ENCODE peak calls at places on chromosomes 7 and 10, in five cellular contexts. T is cardiac fibroblast, B is AG04450, P is fibroblast of mammary gland, M is fibroblast of lung. Z is an unnamed sample.

GRCh38 chr10:131436467-131436866 is 124.9 kb upstream of the TCERG1L start:
- DNase-seq in T (no peak), B (no peak), P (no peak), M (no peak), Z (no peak)

GRCh38 chr7:44735403-44736165 is 13.1 kb upstream of the ZMIZ2 start:
- DNase-seq in T (peak), B (peak), P (peak), M (peak), Z (peak)

GRCh38 chr7:38411404-38411803 is 138.0 kb upstream of the TARP start:
- DNase-seq in T (peak), B (no peak), P (peak), M (peak), Z (no peak)

GRCh38 chr10:102777696-102778530 is 34.2 kb downstream of the WBP1L start:
- DNase-seq in T (no peak), B (no peak), P (peak), M (no peak), Z (no peak)

GRCh38 chr10:11763501-11763861 is 21.3 kb downstream of the ECHDC3 start:
- DNase-seq in T (no peak), B (no peak), P (no peak), M (no peak), Z (no peak)

GRCh38 chr7:70477051-70478010 is 654.6 kb upstream of the GALNT17 start:
- DNase-seq in T (peak), B (no peak), P (peak), M (peak), Z (no peak)

GRCh38 chr10:99682752-99683151 is 23.4 kb downstream of the ENTPD7 start:
- DNase-seq in T (peak), B (no peak), P (no peak), M (peak), Z (no peak)

GRCh38 chr10:88117869-88118632 is 254.6 kb downstream of the PTEN start:
- DNase-seq in T (no peak), B (no peak), P (no peak), M (no peak), Z (no peak)

GRCh38 chr10:46539596-46540411 is 16.7 kb downstream of the GPRIN2 start:
- DNase-seq in T (peak), B (peak), P (no peak), M (peak), Z (no peak)

GRCh38 chr7:25351761-25352160 is 123.5 kb upstream of the NPVF start:
- DNase-seq in T (no peak), B (no peak), P (no peak), M (no peak), Z (no peak)

GRCh38 chr10:131865223-131865917 is 35.4 kb upstream of the PPP2R2D start:
- DNase-seq in T (no peak), B (no peak), P (no peak), M (no peak), Z (no peak)

GRCh38 chr10:63094405-63094804 is 38.7 kb upstream of the NRBF2 start:
- DNase-seq in T (no peak), B (no peak), P (peak), M (no peak), Z (no peak)

DNA sequence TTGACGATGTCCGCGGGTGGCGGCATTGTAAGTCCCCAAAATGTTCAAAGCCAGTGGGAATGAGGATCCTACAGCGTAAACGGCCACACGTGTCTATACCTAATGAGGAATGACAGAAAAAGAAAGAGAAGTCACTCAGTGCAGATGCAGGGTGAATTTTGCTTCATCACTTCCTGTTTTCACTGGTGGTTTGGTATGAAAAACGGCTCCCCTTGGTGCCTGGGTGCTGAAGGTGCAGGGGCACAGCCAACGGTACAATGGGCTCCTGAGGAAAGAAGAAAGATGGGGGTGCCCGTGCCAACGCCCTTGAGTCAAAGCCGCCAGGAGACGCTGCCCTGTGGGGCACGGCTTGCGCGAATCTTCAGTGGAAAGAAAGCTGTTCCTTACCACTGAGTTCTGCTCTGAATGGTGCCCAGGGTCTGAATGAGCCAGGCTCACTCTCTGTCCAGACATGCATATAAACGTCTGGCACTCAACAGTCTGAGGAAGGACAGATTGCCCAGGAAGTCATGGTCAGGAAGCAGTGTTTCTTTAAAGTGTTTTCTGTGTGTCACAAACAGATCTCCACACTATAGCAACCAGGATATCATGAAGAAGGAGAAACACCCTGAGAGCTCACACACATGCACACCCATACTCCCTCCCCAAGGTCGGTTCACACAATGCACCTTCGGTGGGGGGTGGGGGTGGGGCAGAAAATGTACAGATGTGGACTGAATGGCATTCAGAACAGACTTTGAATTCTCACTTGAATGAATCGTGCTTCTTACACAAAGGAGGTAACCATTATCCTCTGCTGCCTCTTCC is 105.8 kb downstream of the ELMO1 start:
- DNase-seq in T (no peak), B (no peak), P (no peak), M (no peak), Z (no peak)
- H3K4me3 ChIP-seq in T (no peak), B (no peak), P (no peak), M (no peak), Z (no peak)

DNA sequence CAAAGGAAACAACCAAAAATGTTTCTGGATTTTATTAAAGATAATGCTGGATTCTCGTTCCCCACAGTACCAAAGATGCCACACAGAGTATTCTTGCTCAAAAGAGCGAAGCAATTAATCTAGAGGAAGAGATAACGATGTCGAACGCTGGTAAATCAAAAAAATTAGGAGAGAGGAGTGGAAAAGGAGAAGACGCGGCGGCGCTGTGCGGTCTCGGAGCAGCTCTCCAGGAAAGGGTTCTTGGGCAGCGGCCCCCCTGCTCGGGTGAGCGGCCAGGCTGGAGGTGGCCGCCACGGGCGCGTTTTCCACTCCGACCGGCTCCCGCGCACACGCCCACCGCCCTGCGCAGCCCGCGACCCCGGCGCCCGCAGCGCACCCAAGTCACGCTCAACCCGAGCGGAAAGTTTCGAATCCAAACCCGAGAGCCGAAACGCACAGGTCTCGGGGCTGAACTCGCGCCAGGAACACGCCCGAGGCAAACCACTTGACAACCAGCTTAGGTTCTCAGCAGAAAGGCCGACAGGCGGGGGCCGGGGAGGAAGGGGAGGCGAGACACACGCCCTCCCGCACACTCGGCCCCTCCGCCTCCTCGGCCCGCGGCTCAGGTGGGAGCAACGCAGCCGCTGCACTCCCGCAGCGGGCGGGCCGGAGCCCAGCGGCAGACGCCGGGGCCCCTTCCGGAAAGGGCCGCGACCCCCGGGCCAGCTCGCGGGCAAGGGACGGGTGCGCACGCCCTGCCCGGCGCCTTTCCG is 924 bp downstream of the SRPK2 start:
- DNase-seq in T (peak), B (no peak), P (peak), M (peak), Z (no peak)
- TF ChIP-seq CTCF in T (no peak), B (no peak), P (no peak), M (no peak), Z (no peak)

DNA sequence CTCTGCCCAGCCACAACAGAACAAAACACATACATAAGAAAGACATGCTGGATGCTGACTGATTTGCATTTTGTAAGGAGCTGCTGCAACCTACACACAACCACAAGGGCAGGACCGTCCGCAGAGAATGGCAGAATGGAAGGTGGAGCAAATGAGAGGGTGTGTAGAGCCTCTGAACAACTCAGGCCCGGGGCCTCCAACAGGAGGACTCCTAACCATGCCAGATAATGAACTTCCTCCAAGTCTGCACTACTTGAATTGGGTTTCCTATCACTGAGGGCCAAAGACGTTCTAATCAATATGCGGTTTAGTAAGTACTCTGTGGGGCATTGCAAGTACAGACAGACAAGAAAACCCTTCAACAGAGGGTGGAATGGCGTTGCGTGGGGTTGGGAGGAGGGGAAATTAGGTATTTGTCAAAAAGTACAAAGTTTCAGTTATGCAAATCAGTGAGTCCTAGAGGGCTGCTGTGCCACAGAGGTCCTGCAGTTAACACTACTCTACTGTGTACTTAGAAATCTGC is 14.6 kb downstream of the VOPP1 start:
- DNase-seq in T (no peak), B (no peak), P (no peak), M (peak), Z (no peak)
- H3K4me3 ChIP-seq in T (no peak), B (no peak), P (no peak), M (no peak), Z (no peak)

DNA sequence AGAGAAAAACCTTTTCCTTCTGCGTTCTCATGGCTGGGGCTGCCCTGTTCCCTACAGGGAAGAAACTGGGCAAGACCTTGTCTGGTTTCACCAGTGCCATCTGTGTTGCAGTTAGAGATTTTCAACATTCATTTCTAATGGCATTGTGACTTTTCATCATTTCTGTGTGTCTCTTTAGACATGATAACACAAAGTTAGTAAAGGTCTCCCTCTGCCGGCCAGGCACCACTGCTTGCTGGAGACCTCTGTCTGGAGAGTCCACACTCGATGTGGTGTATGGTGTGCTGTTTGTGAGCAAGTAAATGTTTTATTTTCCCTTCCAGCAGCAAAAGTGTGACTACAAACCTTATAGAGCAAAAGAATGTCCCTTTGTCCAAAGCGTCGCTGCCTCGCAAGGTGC is 213.5 kb downstream of the PAXIP1 start:
- DNase-seq in T (no peak), B (no peak), P (no peak), M (no peak), Z (no peak)
- TF ChIP-seq CTCF in T (no peak), B (no peak), P (no peak), M (no peak), Z (no peak)

DNA sequence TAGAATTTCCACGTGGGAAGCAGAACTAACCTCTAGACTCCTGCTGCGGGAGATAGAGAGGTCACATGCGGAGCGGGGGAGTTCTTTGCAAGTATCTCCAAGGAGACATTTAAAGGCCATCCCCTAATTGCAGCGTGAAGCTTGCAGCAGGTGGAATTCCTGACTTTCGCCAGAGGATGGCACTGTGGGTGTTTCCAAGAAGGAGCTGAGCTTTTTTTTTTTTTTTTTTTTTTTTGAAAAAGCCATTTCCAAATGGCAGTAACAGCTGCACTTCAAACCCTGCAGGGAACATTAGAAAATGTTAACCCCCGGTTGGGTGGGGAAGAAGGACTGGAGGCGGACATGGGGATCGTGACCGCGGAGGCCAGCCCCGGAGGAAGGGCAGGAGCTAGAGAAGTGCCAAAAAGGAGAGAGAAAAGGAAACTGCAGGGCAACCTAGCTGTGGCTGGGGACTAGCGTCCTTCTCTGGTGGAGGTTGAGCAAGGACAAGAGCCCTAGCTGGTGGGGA is 487.7 kb downstream of the TYW1 start:
- DNase-seq in T (peak), B (peak), P (peak), M (peak), Z (peak)
- H3K4me3 ChIP-seq in T (no peak), B (no peak), P (no peak), M (no peak), Z (no peak)

GRCh38 chr10:113138937-113139585 is 189.0 kb downstream of the TCF7L2 start:
- DNase-seq in T (no peak), B (no peak), P (no peak), M (no peak), Z (no peak)

GRCh38 chr10:113140612-113141011 is 190.6 kb downstream of the TCF7L2 start:
- DNase-seq in T (no peak), B (no peak), P (no peak), M (no peak), Z (no peak)

GRCh38 chr10:113135025-113135424 is 185.0 kb downstream of the TCF7L2 start:
- DNase-seq in T (no peak), B (no peak), P (no peak), M (no peak), Z (no peak)

GRCh38 chr10:113142601-113143000 is 192.6 kb downstream of the TCF7L2 start:
- DNase-seq in T (no peak), B (no peak), P (no peak), M (no peak), Z (no peak)

GRCh38 chr10:113139695-113140094 is 189.6 kb downstream of the TCF7L2 start:
- DNase-seq in T (peak), B (no peak), P (peak), M (peak), Z (no peak)
- TF ChIP-seq CTCF in T (peak), B (peak), P (peak), M (peak), Z (peak)

DNA sequence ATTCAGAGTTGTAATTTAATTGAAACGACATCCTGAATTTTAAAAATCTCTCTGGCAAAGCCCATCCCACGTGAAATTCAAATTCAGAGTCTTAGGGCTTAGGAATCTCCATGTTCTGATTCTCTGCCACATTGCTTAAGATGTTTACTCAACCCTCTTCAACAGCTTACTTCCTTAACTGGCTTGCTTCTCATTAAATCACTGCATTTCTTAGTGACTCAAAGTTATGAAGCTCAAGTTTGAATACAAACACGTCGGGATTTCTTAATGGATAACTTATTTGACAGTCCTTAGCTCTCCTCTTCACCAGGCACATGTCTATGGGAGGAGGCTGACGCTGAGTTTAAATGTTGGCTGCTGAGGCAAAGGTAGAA is 300.1 kb upstream of the PITRM1 start:
- DNase-seq in T (peak), B (no peak), P (peak), M (peak), Z (no peak)
- H3K4me3 ChIP-seq in T (no peak), B (no peak), P (no peak), M (no peak), Z (no peak)

DNA sequence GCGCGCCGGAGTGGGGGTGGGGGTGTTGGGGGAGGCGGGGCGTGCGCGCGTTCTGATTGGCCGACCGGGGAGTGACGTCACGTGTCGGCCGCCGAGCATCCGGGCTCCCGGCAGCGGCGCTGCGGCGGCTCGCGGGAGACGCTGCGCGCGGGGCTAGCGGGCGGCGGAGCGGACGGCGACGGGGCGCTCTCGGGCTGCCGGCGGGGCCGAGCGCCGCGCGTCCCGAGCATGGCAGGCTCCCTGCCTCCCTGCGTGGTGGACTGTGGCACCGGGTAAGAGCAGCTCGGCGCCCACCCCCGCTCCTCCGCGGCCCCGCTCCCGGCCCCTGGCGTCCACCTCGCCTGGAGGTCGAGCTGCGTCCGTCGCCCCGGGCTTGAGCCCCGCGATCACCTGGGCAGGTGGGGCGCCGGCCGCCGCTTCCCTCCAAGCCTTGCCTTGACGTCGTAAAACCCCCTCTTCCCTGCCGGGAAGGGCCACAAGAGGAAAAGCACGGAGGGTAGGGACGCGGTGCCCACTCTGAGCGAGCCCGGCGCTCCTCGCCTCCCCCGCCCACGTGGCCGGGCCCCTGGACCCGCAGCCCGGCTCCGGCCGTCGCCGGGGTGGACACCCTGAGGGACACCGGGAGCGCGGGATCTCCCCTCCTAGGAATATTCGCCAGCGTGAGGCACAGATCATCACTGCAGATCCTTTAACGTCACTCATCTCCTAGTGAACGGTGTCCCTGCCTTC is at the start of gene ACTR3B:
- DNase-seq in T (peak), B (peak), P (peak), M (peak), Z (no peak)
- TF ChIP-seq CTCF in T (no peak), B (no peak), P (no peak), M (no peak), Z (no peak)

GRCh38 chr7:151825711-151826110 is 51.2 kb downstream of the PRKAG2 start:
- DNase-seq in T (no peak), B (no peak), P (no peak), M (no peak), Z (no peak)
- H3K4me3 ChIP-seq in T (no peak), B (no peak), P (no peak), M (no peak), Z (no peak)

DNA sequence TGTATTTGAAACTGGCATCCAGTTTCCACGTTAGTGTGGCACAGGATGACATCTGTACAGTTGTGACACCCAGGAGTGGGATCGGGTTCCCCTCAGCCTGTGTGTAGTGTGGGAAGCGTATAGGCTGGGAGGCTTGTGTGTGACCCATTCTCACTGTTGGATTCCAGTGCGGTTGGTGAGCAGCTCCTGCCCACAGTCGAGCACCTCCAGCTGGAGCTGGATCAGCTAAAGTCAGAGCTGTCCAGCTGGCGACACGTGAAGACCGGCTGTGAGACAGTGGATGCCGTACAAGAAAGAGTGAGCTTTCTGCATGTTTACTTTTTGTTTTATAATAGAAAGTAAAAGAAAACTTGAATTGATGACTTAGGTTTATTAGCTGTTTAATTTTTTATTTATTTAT is 18.7 kb upstream of the GET4 start:
- DNase-seq in T (no peak), B (no peak), P (peak), M (no peak), Z (no peak)
- TF ChIP-seq CTCF in T (no peak), B (no peak), P (no peak), M (no peak), Z (no peak)

Z was measured in HFF-Myc.